ENCODE peak calls at places on chromosomes 4 and X, in four cellular contexts. N, J, Y and O are unnamed samples.

GRCh38 chr4:100981447-100982204 is 365.7 kb downstream of the PPP3CA start:
- DNase-seq in Y (no peak), J (no peak), N (no peak), O (no peak)

GRCh38 chr4:133263082-133263481 is 114.0 kb downstream of the PCDH10 start:
- DNase-seq in J (no peak), Y (no peak), N (no peak), O (no peak)

GRCh38 chr4:143482753-143483362 is 30.6 kb upstream of the SMARCA5 start:
- DNase-seq in N (no peak), J (peak; percentile 20), Y (no peak), O (no peak)

GRCh38 chr4:87019243-87019817 is 84.5 kb downstream of the AFF1 start:
- DNase-seq in Y (no peak), J (no peak), N (no peak), O (no peak)

GRCh38 chr4:2761035-2761923 is 5.1 kb upstream of the TNIP2 start:
- DNase-seq in J (no peak), N (no peak), Y (peak; percentile 50), O (no peak)

GRCh38 chrX:23621621-23622265 is 45.5 kb upstream of the PRDX4 start:
- DNase-seq in Y (no peak), J (no peak), N (no peak), O (no peak)

GRCh38 chrX:18465051-18465450 is 39.6 kb downstream of the CDKL5 start:
- DNase-seq in N (no peak), Y (no peak), J (no peak), O (no peak)

GRCh38 chr4:108829981-108830492 is 67.2 kb upstream of the ETNPPL start:
- DNase-seq in N (no peak), J (no peak), Y (no peak), O (no peak)

GRCh38 chrX:7068939-7069367 is 78.6 kb upstream of the STS start:
- DNase-seq in J (peak; percentile 18), N (no peak), Y (no peak), O (no peak)

GRCh38 chr4:118035309-118035708 is 1.0 kb downstream of the NDST3 start:
- DNase-seq in J (no peak), Y (no peak), N (no peak), O (no peak)

GRCh38 chrX:9352683-9353430 is 112.0 kb upstream of the TBL1X start:
- DNase-seq in Y (peak; percentile 62), J (no peak), N (no peak), O (peak; percentile 66)

GRCh38 chrX:47664737-47665136 is 5.8 kb upstream of the UXT start:
- DNase-seq in Y (no peak), J (no peak), N (no peak), O (no peak)

GRCh38 chrX:85243761-85244410 is at the start of the genes SATL1 and ZNF711:
- DNase-seq in N (peak; percentile 71), Y (peak; percentile 46), J (peak; percentile 87), O (peak; percentile 60)

GRCh38 chr4:53861856-53862610 is 202.4 kb downstream of the CHIC2 start:
- DNase-seq in Y (no peak), J (no peak), N (no peak), O (peak; percentile 73)

GRCh38 chr4:141853091-141853734 is 216.8 kb downstream of the IL15 start:
- DNase-seq in Y (no peak), N (no peak), J (no peak), O (no peak)

GRCh38 chrX:1212532-1212931 is at the start of gene CRLF2:
- DNase-seq in Y (no peak), J (no peak), N (no peak), O (no peak)

GRCh38 chr4:165378763-165379631 is at the start of gene CPE:
- DNase-seq in J (peak; percentile 90), N (peak; percentile 81), Y (peak; percentile 73), O (peak; percentile 81)

GRCh38 chr4:87087015-87087920 is 133.2 kb downstream of the KLHL8 start:
- DNase-seq in Y (no peak), N (no peak), J (no peak), O (no peak)

GRCh38 chrX:15903186-15903681 is 48.6 kb upstream of the AP1S2 start:
- DNase-seq in J (no peak), Y (no peak), N (no peak), O (no peak)

GRCh38 chr4:130530505-130530904 is 1434.6 kb downstream of the C4orf33 start:
- DNase-seq in Y (no peak), J (no peak), N (no peak), O (no peak)

GRCh38 chrX:18424482-18425198 is 768 bp upstream of the CDKL5 start:
- DNase-seq in J (peak; percentile 69), Y (no peak), N (peak; percentile 34), O (no peak)

GRCh38 chrX:110310896-110311295 is 7.0 kb downstream of the AMMECR1 start:
- DNase-seq in J (no peak), N (no peak), Y (no peak), O (no peak)

GRCh38 chr4:31146366-31146765 is 426.2 kb downstream of the PCDH7 start:
- DNase-seq in Y (no peak), N (no peak), J (no peak), O (no peak)

GRCh38 chrX:153966841-153967535 is 4.6 kb downstream of the HCFC1 start:
- DNase-seq in J (no peak), N (no peak), Y (no peak), O (no peak)

GRCh38 chrX:83819304-83819703 is 41.6 kb upstream of the CYLC1 start:
- DNase-seq in J (peak; percentile 1), Y (no peak), N (no peak), O (peak; percentile 36)

GRCh38 chr4:16677545-16677944 is 220.9 kb downstream of the LDB2 start:
- DNase-seq in Y (no peak), N (no peak), J (no peak), O (no peak)

GRCh38 chrX:142804085-142804484 is 221.6 kb upstream of the SPANXN4 start:
- DNase-seq in Y (no peak), J (peak; percentile 60), N (no peak), O (no peak)

GRCh38 chrX:72100824-72101351 is 30.8 kb downstream of the RTL5 start:
- DNase-seq in J (no peak), N (no peak), Y (peak; percentile 61), O (no peak)

GRCh38 chrX:7346021-7346420 is 198.1 kb upstream of the PUDP start:
- DNase-seq in J (no peak), Y (no peak), N (no peak), O (no peak)

GRCh38 chr4:140654516-140654855 is 85.7 kb upstream of the UCP1 start:
- DNase-seq in Y (no peak), N (no peak), J (no peak), O (no peak)

GRCh38 chrX:133045986-133046385 is 50.9 kb downstream of the USP26 start:
- DNase-seq in Y (no peak), J (peak; percentile 37), N (no peak), O (no peak)

GRCh38 chr4:173001571-173001970 is 167.0 kb upstream of the GALNT7 start:
- DNase-seq in Y (no peak), J (no peak), N (no peak), O (no peak)

GRCh38 chrX:9566150-9566621 is 101.3 kb downstream of the TBL1X start:
- DNase-seq in N (peak; percentile 58), J (no peak), Y (peak; percentile 56), O (peak; percentile 66)

GRCh38 chrX:122219735-122220134 is 964.3 kb upstream of the GRIA3 start:
- DNase-seq in J (no peak), Y (no peak), N (no peak), O (no peak)

DNA sequence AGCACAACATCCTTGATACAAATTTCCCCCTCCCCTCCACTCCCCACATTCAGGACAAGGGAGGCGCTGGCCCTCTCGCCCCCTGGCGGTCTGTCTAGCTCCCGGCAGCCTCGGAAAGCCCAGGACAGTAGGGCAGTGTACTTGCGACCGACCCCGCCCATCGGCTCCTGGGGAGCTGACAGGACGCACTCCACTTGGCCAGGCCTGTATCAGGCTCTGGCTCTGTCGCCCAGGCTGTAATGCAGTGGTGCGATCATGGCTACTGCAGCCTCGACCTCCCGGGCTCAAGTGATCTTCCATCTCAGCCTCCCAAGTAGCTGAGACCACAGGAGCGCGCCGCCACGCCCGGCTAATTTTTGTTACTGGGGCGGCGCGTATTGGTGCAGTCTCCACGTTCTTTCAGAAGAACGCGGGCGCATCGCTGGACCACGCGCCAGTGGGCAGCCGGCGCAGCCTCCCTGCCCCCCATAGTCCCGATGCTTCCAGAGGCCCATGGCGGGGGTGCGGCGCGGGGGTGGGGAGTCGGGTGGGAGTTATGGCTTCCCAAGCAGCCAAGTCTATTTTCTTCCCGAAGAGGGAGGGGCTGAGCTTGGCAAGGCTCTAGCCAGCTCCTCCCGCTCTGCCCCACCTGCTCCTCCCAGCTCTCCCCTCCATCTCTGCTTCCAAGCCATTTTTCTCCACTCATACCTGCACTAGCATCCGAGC is 7.8 kb upstream of the AKAP14 start:
- DNase-seq in J (peak; percentile 83), Y (peak; percentile 71), N (peak; percentile 29), O (no peak)
- H3K4me3 ChIP-seq in J (peak overlapping the region; percentile 52), Y (peak overlapping the region; percentile 34), N (no peak overlapping the region), O (peak overlapping the region; percentile 14)

GRCh38 chr4:40952672-40953071 is 202.9 kb downstream of the NSUN7 start:
- DNase-seq in Y (no peak), J (no peak), N (no peak), O (peak; percentile 48)
- H3K4me1 ChIP-seq in Y (peaks cover 12% of the 10 kb centered on the region), J (peaks cover 18% of the 10 kb centered on the region), N (peaks cover 14% of the 10 kb centered on the region), O (no peaks in the 10 kb centered on the region)

DNA sequence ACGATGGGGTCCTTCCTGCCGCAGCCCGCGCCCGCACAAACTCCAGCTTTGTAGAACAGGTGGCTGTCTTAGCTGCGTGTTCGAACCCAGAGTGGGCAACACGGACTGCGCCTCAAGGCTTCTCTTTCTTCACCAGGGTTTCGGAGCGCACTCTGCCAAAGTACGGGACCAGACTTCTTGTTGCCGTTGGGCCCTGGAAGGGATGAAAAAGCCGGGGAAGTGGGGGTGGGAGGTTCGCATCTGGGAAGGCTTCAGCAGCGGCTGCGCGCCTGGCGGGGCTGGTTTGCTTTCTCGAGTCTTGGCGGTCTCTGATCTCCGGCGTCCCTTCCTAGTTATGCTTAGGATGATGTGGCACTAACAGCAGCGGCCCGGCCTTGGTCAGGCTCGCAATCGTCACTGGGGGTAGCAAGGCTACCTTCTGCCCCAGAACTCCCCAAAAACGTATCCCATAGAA is 673 bp downstream of the PARM1 start:
- DNase-seq in N (no peak), Y (no peak), J (peak; percentile 27), O (no peak)
- H3K27me3 ChIP-seq in N (no peaks in the 10 kb centered on the region), Y (no peaks in the 10 kb centered on the region), J (peaks cover 57% of the 10 kb centered on the region), O (no peaks in the 10 kb centered on the region)

GRCh38 chr4:77156533-77156911 is 485 bp upstream of the CCNG2 start:
- DNase-seq in J (peak; percentile 99), N (peak; percentile 93), Y (peak; percentile 96), O (peak; percentile 99)
- H3K4me3 ChIP-seq in J (peak overlapping the region; percentile 80), N (peak overlapping the region; percentile 74), Y (peak overlapping the region; percentile 99), O (peak overlapping the region; percentile 69)

GRCh38 chrX:65707153-65707552 is 39.7 kb downstream of the MSN start:
- DNase-seq in N (no peak), Y (no peak), J (no peak), O (no peak)
- H3K4me1 ChIP-seq in N (peaks cover 4% of the 10 kb centered on the region), Y (peaks cover 57% of the 10 kb centered on the region), J (no peaks in the 10 kb centered on the region), O (peaks cover 59% of the 10 kb centered on the region)

GRCh38 chrX:25002658-25003015 is 13.1 kb downstream of the ARX start:
- DNase-seq in Y (no peak), N (peak; percentile 56), J (peak; percentile 67), O (no peak)
- H3K27me3 ChIP-seq in Y (peaks cover 62% of the 10 kb centered on the region), N (no peaks in the 10 kb centered on the region), J (peaks cover 81% of the 10 kb centered on the region), O (peaks cover 25% of the 10 kb centered on the region)

DNA sequence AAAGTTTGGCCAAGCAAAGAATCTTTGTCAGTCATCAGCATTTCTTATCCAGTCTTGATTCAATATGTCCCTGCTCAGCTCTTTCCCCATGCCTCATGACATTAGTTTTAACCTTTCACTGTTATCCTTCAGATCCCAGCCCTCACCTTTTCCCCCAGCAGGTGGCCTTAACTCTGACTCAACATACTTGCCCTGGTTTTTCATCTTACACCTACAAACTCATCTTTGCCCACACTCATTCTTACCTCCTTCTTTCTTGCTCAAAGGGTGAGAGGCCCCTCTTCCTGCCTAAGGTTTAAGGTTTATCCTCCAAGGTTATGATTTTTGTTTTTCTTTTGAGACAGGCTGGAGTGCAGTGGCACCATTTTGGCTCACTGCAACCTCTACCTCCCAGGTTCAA is 10.6 kb upstream of the ANXA5 start:
- DNase-seq in Y (no peak), N (no peak), J (no peak), O (no peak)
- H3K4me3 ChIP-seq in Y (no peak overlapping the region), N (no peak overlapping the region), J (no peak overlapping the region), O (no peak overlapping the region)